ENCODE peak calls at places on chromosome 2, in six cellular contexts. Q is effector memory CD8-positive, alpha-beta T cell; R is activated effector memory CD4-positive, alpha-beta T cell treated with anti-CD3 and anti-CD28 coated beads, Interleukin-2, amount 50 U/mL, for 16 hours; Y is right cardiac atrium; L is A172; I is activated T-cell treated with anti-CD3 and anti-CD28 coated beads, Interleukin-2, amount 50 U/mL, for 72 hours. S is an unnamed sample.

GRCh38 chr2:12317853-12318426 is 398.8 kb upstream of the TRIB2 start:
- DNase-seq in L (peak), Y (no peak), Q (no peak), I (no peak), R (no peak), S (no peak)

GRCh38 chr2:92072461-92073035 is 2798.7 kb upstream of the TEKT4 start:
- DNase-seq in Y (no peak), I (no peak), L (no peak), Q (no peak), R (peak), S (peak)

GRCh38 chr2:197339496-197340220 is 29.1 kb upstream of the ANKRD44 start:
- DNase-seq in I (no peak), R (no peak), Y (no peak), Q (no peak), L (no peak), S (no peak)

GRCh38 chr2:170554278-170554955 is 160.7 kb upstream of the SP5 start:
- DNase-seq in L (peak), Y (peak), R (no peak), Q (no peak), I (no peak), S (no peak)

GRCh38 chr2:30136729-30137444 is 9.9 kb upstream of the YPEL5 start:
- DNase-seq in Q (no peak), R (no peak), I (no peak), L (peak), Y (no peak), S (no peak)

GRCh38 chr2:46239847-46240181 is 57.4 kb upstream of the EPAS1 start:
- DNase-seq in R (peak), L (no peak), I (peak), Q (peak), Y (no peak), S (no peak)

GRCh38 chr2:171347591-171348032 is 86.2 kb downstream of the METTL8 start:
- DNase-seq in R (no peak), Q (no peak), L (peak), I (peak), Y (no peak), S (no peak)

GRCh38 chr2:159508140-159508539 is 108.2 kb downstream of the BAZ2B start:
- DNase-seq in I (no peak), L (no peak), Y (no peak), Q (no peak), R (no peak), S (no peak)

GRCh38 chr2:121776885-121777698 is 21.6 kb downstream of the TSN start:
- DNase-seq in L (no peak), Y (no peak), Q (no peak), I (no peak), R (no peak), S (no peak)

GRCh38 chr2:3398837-3399236 is 19.3 kb downstream of the TRAPPC12 start:
- DNase-seq in R (no peak), I (no peak), Y (no peak), L (no peak), Q (no peak), S (no peak)

GRCh38 chr2:15316370-15316814 is 244.7 kb downstream of the NBAS start:
- DNase-seq in Y (no peak), R (peak), L (no peak), Q (peak), I (peak), S (no peak)

GRCh38 chr2:239259603-239260298 is 141.1 kb downstream of the HDAC4 start:
- DNase-seq in R (peak), Y (no peak), L (no peak), Q (no peak), I (no peak), S (no peak)

S was measured in type B pancreatic cell.